ENCODE peak calls at places on chromosomes 16 and 17, in six cellular contexts. One of them, this sample, is unnamed.

GRCh38 chr16:77435240-77435819 is 496 bp upstream of the ADAMTS18 start:
- DNase-seq in endothelial cell of umbilical vein: no peak
- DNase-seq in heart left ventricle: no peak
- DNase-seq in H9: no peak
- DNase-seq in BE2C: no peak
- DNase-seq in Caco-2: no peak
- DNase-seq in this sample: no peak

GRCh38 chr16:49165025-49165424 is 116.6 kb downstream of the CBLN1 start:
- DNase-seq in endothelial cell of umbilical vein: no peak
- DNase-seq in heart left ventricle: no peak
- DNase-seq in H9: no peak
- DNase-seq in BE2C: no peak
- DNase-seq in Caco-2: no peak
- DNase-seq in this sample: no peak

GRCh38 chr17:20781260-20781659 is 201.7 kb downstream of the CDRT15L2 start:
- DNase-seq in endothelial cell of umbilical vein: no peak
- DNase-seq in heart left ventricle: no peak
- DNase-seq in H9: no peak
- DNase-seq in BE2C: no peak
- DNase-seq in Caco-2: no peak
- DNase-seq in this sample: no peak

GRCh38 chr16:11670171-11671131 is 2.2 kb downstream of the SNN start:
- DNase-seq in endothelial cell of umbilical vein: no peak
- DNase-seq in heart left ventricle: peak; percentile 60
- DNase-seq in H9: no peak
- DNase-seq in BE2C: no peak
- DNase-seq in Caco-2: no peak
- DNase-seq in this sample: no peak

GRCh38 chr16:15653227-15653626 is 3.2 kb downstream of the NDE1 start:
- DNase-seq in endothelial cell of umbilical vein: peak; percentile 55
- DNase-seq in heart left ventricle: no peak
- DNase-seq in H9: no peak
- DNase-seq in BE2C: no peak
- DNase-seq in Caco-2: no peak
- DNase-seq in this sample: no peak

GRCh38 chr16:65757064-65757463 is 609.4 kb upstream of the CDH5 start:
- DNase-seq in endothelial cell of umbilical vein: no peak
- DNase-seq in heart left ventricle: no peak
- DNase-seq in H9: no peak
- DNase-seq in BE2C: no peak
- DNase-seq in Caco-2: no peak
- DNase-seq in this sample: no peak

GRCh38 chr16:14013571-14014283 is 57.4 kb upstream of the MRTFB start:
- DNase-seq in endothelial cell of umbilical vein: peak; percentile 17
- DNase-seq in heart left ventricle: no peak
- DNase-seq in H9: no peak
- DNase-seq in BE2C: peak; percentile 19
- DNase-seq in Caco-2: no peak
- DNase-seq in this sample: no peak

GRCh38 chr17:66451188-66452149 is 149.1 kb downstream of the PRKCA start:
- DNase-seq in endothelial cell of umbilical vein: no peak
- DNase-seq in heart left ventricle: no peak
- DNase-seq in H9: peak; percentile 81
- DNase-seq in BE2C: peak; percentile 88
- DNase-seq in Caco-2: peak; percentile 55
- DNase-seq in this sample: peak; percentile 76

GRCh38 chr16:83554096-83554495 is 253.7 kb upstream of the HSBP1 start:
- DNase-seq in endothelial cell of umbilical vein: no peak
- DNase-seq in heart left ventricle: no peak
- DNase-seq in H9: no peak
- DNase-seq in BE2C: no peak
- DNase-seq in Caco-2: no peak
- DNase-seq in this sample: no peak

GRCh38 chr17:266219-266618 is 84.8 kb upstream of the DOC2B start:
- DNase-seq in endothelial cell of umbilical vein: no peak
- DNase-seq in heart left ventricle: no peak
- DNase-seq in H9: no peak
- DNase-seq in BE2C: no peak
- DNase-seq in Caco-2: peak; percentile 17
- DNase-seq in this sample: peak; percentile 4

GRCh38 chr16:84198401-84198800 is 7.4 kb downstream of the ADAD2 start:
- DNase-seq in endothelial cell of umbilical vein: no peak
- DNase-seq in heart left ventricle: no peak
- DNase-seq in H9: no peak
- DNase-seq in BE2C: peak; percentile 43
- DNase-seq in Caco-2: no peak
- DNase-seq in this sample: no peak

GRCh38 chr17:55704412-55704811 is 18.3 kb downstream of the TMEM100 start:
- DNase-seq in endothelial cell of umbilical vein: no peak
- DNase-seq in heart left ventricle: no peak
- DNase-seq in H9: no peak
- DNase-seq in BE2C: no peak
- DNase-seq in Caco-2: no peak
- DNase-seq in this sample: no peak

GRCh38 chr16:11757671-11758545 is 15.3 kb upstream of the TXNDC11 start:
- DNase-seq in endothelial cell of umbilical vein: peak; percentile 64
- DNase-seq in heart left ventricle: no peak
- DNase-seq in H9: no peak
- DNase-seq in BE2C: no peak
- DNase-seq in Caco-2: peak; percentile 52
- DNase-seq in this sample: no peak

GRCh38 chr16:86869288-86870022 is 291.1 kb downstream of the FOXL1 start:
- DNase-seq in endothelial cell of umbilical vein: no peak
- DNase-seq in heart left ventricle: no peak
- DNase-seq in H9: no peak
- DNase-seq in BE2C: no peak
- DNase-seq in Caco-2: no peak
- DNase-seq in this sample: no peak

GRCh38 chr17:66527335-66527734 is 224.9 kb downstream of the PRKCA start:
- DNase-seq in endothelial cell of umbilical vein: no peak
- DNase-seq in heart left ventricle: no peak
- DNase-seq in H9: no peak
- DNase-seq in BE2C: no peak
- DNase-seq in Caco-2: no peak
- DNase-seq in this sample: no peak

GRCh38 chr16:46914556-46915201 is 30.5 kb downstream of the GPT2 start:
- DNase-seq in endothelial cell of umbilical vein: no peak
- DNase-seq in heart left ventricle: no peak
- DNase-seq in H9: no peak
- DNase-seq in BE2C: no peak
- DNase-seq in Caco-2: no peak
- DNase-seq in this sample: no peak

GRCh38 chr17:2137342-2138098 is 82.6 kb downstream of the HIC1 start:
- DNase-seq in endothelial cell of umbilical vein: no peak
- DNase-seq in heart left ventricle: no peak
- DNase-seq in H9: peak; percentile 93
- DNase-seq in BE2C: no peak
- DNase-seq in Caco-2: no peak
- DNase-seq in this sample: no peak

GRCh38 chr16:23689442-23690187 is 10.9 kb downstream of the PLK1 start:
- DNase-seq in endothelial cell of umbilical vein: no peak
- DNase-seq in heart left ventricle: no peak
- DNase-seq in H9: no peak
- DNase-seq in BE2C: no peak
- DNase-seq in Caco-2: no peak
- DNase-seq in this sample: no peak

GRCh38 chr17:76685366-76685765 is 25.4 kb downstream of the MXRA7 start:
- DNase-seq in endothelial cell of umbilical vein: no peak
- DNase-seq in heart left ventricle: no peak
- DNase-seq in H9: no peak
- DNase-seq in BE2C: no peak
- DNase-seq in Caco-2: no peak
- DNase-seq in this sample: no peak

GRCh38 chr17:76688165-76688622 is 22.6 kb downstream of the MXRA7 start:
- DNase-seq in endothelial cell of umbilical vein: no peak
- DNase-seq in heart left ventricle: peak; percentile 76
- DNase-seq in H9: no peak
- DNase-seq in BE2C: no peak
- DNase-seq in Caco-2: no peak
- DNase-seq in this sample: no peak

GRCh38 chr17:76686538-76687277 is 24.1 kb downstream of the MXRA7 start:
- DNase-seq in endothelial cell of umbilical vein: no peak
- DNase-seq in heart left ventricle: no peak
- DNase-seq in H9: no peak
- DNase-seq in BE2C: no peak
- DNase-seq in Caco-2: peak; percentile 64
- DNase-seq in this sample: no peak

GRCh38 chr17:76685846-76686245 is 24.9 kb downstream of the MXRA7 start:
- DNase-seq in endothelial cell of umbilical vein: no peak
- DNase-seq in heart left ventricle: peak; percentile 76
- DNase-seq in H9: no peak
- DNase-seq in BE2C: no peak
- DNase-seq in Caco-2: no peak
- DNase-seq in this sample: peak; percentile 25

DNA sequence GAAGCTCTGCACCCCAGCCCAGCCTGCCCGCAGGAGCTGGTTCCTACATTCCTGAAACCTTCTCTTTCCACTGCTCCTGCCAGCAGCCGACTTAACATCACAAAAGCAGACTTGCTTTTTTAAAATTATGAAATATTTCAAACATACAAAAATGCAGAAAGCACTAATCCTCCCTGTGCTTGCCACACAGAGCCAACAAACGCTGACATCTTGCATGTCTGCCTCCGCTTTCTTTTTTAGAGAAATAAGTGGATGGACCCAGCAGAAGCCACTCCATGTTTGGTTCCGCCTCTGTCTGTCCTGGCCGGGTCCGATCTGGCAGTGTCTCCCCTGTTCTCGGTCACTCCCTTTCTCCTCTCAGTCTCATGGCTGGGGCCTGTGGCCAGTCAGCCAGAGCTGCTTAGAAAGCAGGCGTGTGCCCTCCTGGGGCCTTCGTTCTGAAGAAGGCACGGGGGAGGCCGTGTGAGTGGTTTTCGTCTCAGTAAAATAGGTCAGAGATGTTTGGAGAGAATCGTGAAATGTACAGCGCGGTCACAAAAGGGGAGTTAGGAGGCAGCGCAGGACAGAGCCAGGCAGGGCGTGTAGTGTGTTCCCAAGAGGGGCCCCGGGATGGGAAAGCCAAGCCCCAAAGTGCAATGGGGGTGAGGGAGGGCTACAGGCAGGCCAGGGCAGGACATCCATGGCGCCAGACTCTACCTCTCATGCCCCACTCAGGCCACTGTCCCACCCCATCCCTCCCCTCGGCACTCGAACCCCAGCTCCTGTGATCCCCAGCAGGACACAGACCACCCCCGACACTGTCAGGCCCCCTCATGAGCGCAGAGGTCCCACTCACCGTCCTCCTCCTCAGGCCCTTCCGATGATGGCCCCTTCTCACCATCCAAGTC is 23.2 kb downstream of the MXRA7 start:
- DNase-seq in endothelial cell of umbilical vein: no peak
- DNase-seq in heart left ventricle: peak; percentile 80
- DNase-seq in H9: no peak
- DNase-seq in BE2C: no peak
- DNase-seq in Caco-2: no peak
- DNase-seq in this sample: no peak
- H3K4me1 ChIP-seq in endothelial cell of umbilical vein: peaks cover 14% of the 10 kb centered on the region
- H3K4me1 ChIP-seq in heart left ventricle: peaks cover 98% of the 10 kb centered on the region
- H3K4me1 ChIP-seq in H9: peaks cover 3% of the 10 kb centered on the region
- H3K4me1 ChIP-seq in BE2C: peaks cover 35% of the 10 kb centered on the region
- H3K4me1 ChIP-seq in Caco-2: peaks cover 30% of the 10 kb centered on the region
- H3K4me1 ChIP-seq in this sample: no peaks in the 10 kb centered on the region

DNA sequence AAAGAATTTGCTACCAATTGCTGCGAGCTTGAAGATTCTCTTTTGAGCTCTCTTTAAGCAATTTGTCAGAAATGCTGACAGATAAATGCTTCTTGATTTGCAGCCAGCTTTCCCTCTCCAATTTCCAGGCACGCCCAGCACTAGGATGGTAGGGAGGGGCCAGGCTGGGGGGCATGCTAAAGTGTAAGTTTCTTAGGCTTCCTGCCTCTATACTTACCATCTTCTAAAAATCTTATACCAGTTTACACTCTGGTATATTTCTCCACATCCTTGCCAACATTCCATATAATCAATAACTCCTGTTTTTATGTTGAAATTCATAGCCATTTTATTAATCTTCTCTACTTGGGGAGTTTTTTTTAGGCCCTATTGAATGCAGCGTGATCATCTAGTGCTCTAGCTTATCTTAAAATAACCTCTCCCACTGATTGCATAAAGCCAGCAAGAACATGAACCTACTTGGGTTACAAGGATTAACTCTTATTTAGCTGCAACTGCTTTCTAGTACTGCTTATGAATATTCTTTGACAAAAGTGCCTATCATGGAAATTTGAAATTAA is 17.6 kb downstream of the ACSF2 start:
- DNase-seq in endothelial cell of umbilical vein: no peak
- DNase-seq in heart left ventricle: no peak
- DNase-seq in H9: no peak
- DNase-seq in BE2C: no peak
- DNase-seq in Caco-2: peak; percentile 71
- DNase-seq in this sample: peak; percentile 70
- H3K4me1 ChIP-seq in endothelial cell of umbilical vein: no peaks in the 10 kb centered on the region
- H3K4me1 ChIP-seq in heart left ventricle: peaks cover 16% of the 10 kb centered on the region
- H3K4me1 ChIP-seq in H9: no peaks in the 10 kb centered on the region
- H3K4me1 ChIP-seq in BE2C: no peaks in the 10 kb centered on the region
- H3K4me1 ChIP-seq in Caco-2: peaks cover 67% of the 10 kb centered on the region
- H3K4me1 ChIP-seq in this sample: peaks cover 42% of the 10 kb centered on the region

GRCh38 chr16:85356157-85356556 is 243.9 kb upstream of the CIBAR2 start:
- DNase-seq in endothelial cell of umbilical vein: no peak
- DNase-seq in heart left ventricle: peak; percentile 47
- DNase-seq in H9: no peak
- DNase-seq in BE2C: no peak
- DNase-seq in Caco-2: no peak
- DNase-seq in this sample: no peak

GRCh38 chr16:85357323-85357722 is 245.1 kb upstream of the CIBAR2 start:
- DNase-seq in endothelial cell of umbilical vein: no peak
- DNase-seq in heart left ventricle: no peak
- DNase-seq in H9: no peak
- DNase-seq in BE2C: no peak
- DNase-seq in Caco-2: no peak
- DNase-seq in this sample: no peak

GRCh38 chr16:85359147-85359822 is 247.0 kb upstream of the CIBAR2 start:
- DNase-seq in endothelial cell of umbilical vein: no peak
- DNase-seq in heart left ventricle: no peak
- DNase-seq in H9: no peak
- DNase-seq in BE2C: no peak
- DNase-seq in Caco-2: no peak
- DNase-seq in this sample: no peak

GRCh38 chr16:85358704-85359146 is 246.5 kb upstream of the CIBAR2 start:
- DNase-seq in endothelial cell of umbilical vein: no peak
- DNase-seq in heart left ventricle: no peak
- DNase-seq in H9: no peak
- DNase-seq in BE2C: no peak
- DNase-seq in Caco-2: no peak
- DNase-seq in this sample: no peak

GRCh38 chr16:85357924-85358505 is 245.7 kb upstream of the CIBAR2 start:
- DNase-seq in endothelial cell of umbilical vein: no peak
- DNase-seq in heart left ventricle: no peak
- DNase-seq in H9: no peak
- DNase-seq in BE2C: no peak
- DNase-seq in Caco-2: no peak
- DNase-seq in this sample: no peak
- H3K4me1 ChIP-seq in endothelial cell of umbilical vein: no peaks in the 10 kb centered on the region
- H3K4me1 ChIP-seq in heart left ventricle: peaks cover 13% of the 10 kb centered on the region
- H3K4me1 ChIP-seq in H9: no peaks in the 10 kb centered on the region
- H3K4me1 ChIP-seq in BE2C: peaks cover 69% of the 10 kb centered on the region
- H3K4me1 ChIP-seq in Caco-2: peaks cover 47% of the 10 kb centered on the region
- H3K4me1 ChIP-seq in this sample: peaks cover 27% of the 10 kb centered on the region

DNA sequence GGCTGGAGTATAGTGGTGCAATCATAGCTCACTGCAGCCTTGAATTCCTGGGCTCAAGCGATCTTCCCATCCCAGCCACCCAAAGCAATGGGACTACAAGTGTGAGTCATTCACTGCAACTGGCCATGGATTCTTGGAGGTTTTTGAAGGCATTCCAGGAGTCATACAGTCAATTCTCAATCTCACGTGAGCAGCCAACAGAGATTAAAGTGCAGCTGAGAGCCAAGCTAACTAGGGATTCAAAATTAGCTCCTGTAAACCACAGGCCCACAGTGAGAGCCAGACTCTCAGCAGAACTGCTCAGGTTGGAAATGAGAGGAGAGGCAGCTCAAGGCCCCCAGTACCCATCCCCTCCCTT is 30.2 kb downstream of the XPO6 start:
- DNase-seq in endothelial cell of umbilical vein: peak; percentile 82
- DNase-seq in heart left ventricle: no peak
- DNase-seq in H9: no peak
- DNase-seq in BE2C: no peak
- DNase-seq in Caco-2: peak; percentile 68
- DNase-seq in this sample: no peak
- H3K4me1 ChIP-seq in endothelial cell of umbilical vein: peaks cover 22% of the 10 kb centered on the region
- H3K4me1 ChIP-seq in heart left ventricle: peaks cover 41% of the 10 kb centered on the region
- H3K4me1 ChIP-seq in H9: no peaks in the 10 kb centered on the region
- H3K4me1 ChIP-seq in BE2C: peaks cover 11% of the 10 kb centered on the region
- H3K4me1 ChIP-seq in Caco-2: peaks cover 35% of the 10 kb centered on the region
- H3K4me1 ChIP-seq in this sample: peaks cover 7% of the 10 kb centered on the region

This sample was measured in mucosa of descending colon.